ENCODE peak calls at places on chromosomes 13 and 19, in eight cellular contexts. A, R, F, J, Q, Z, G and Y are unnamed samples.

GRCh38 chr19:6590458-6591319 is at the start of gene CD70:
- DNase-seq in R (no peak), G (no peak), Q (no peak), A (no peak), J (no peak), Z (peak), F (no peak), Y (peak)

GRCh38 chr13:99352351-99353271 is 45.4 kb upstream of the GPR183 start:
- DNase-seq in A (no peak), F (no peak), Z (no peak), R (no peak), J (no peak), Q (no peak), G (no peak), Y (no peak)

GRCh38 chr13:51541809-51542258 is 42.4 kb upstream of the WDFY2 start:
- DNase-seq in F (no peak), A (peak), Z (no peak), Q (no peak), G (no peak), R (no peak), J (no peak), Y (no peak)

GRCh38 chr19:13839938-13840750 is 36.8 kb upstream of the NANOS3 start:
- DNase-seq in F (peak), G (no peak), Q (peak), Z (peak), A (no peak), J (no peak), R (peak), Y (no peak)

GRCh38 chr13:33723772-33724435 is 94.0 kb upstream of the RFC3 start:
- DNase-seq in R (peak), Z (peak), G (peak), F (peak), A (peak), J (peak), Q (peak), Y (peak)

GRCh38 chr13:48749699-48750473 is 96.2 kb downstream of the CYSLTR2 start:
- DNase-seq in R (peak), F (peak), Z (peak), Q (peak), G (peak), A (peak), J (peak), Y (peak)

GRCh38 chr19:2627319-2627829 is 75.1 kb downstream of the GNG7 start:
- DNase-seq in R (peak), J (peak), G (peak), A (peak), Z (no peak), Q (peak), F (peak), Y (peak)

GRCh38 chr13:43057653-43058317 is 34.4 kb downstream of the DNAJC15 start:
- DNase-seq in J (no peak), F (peak), Z (peak), G (peak), R (peak), Q (no peak), A (no peak), Y (peak)

GRCh38 chr13:74990992-74991391 is 491.0 kb downstream of the TBC1D4 start:
- DNase-seq in Z (no peak), F (no peak), J (no peak), Q (no peak), A (no peak), R (no peak), G (no peak), Y (no peak)

GRCh38 chr13:42076309-42076713 is 27.9 kb downstream of the DGKH start:
- DNase-seq in Q (no peak), Z (no peak), A (no peak), J (no peak), F (no peak), G (no peak), R (no peak), Y (no peak)

GRCh38 chr13:94416454-94417080 is 62.9 kb downstream of the DCT start:
- DNase-seq in G (no peak), J (no peak), Z (no peak), F (no peak), Q (peak), A (no peak), R (peak), Y (peak)

GRCh38 chr19:35879770-35880317 is 11.5 kb downstream of the APLP1 start:
- DNase-seq in Z (peak), F (peak), G (peak), Q (peak), A (peak), R (peak), J (peak), Y (peak)

GRCh38 chr13:94656766-94657165 is 55.1 kb downstream of the GPR180 start:
- DNase-seq in A (no peak), J (no peak), Z (no peak), Q (no peak), R (peak), F (no peak), G (no peak), Y (peak)

GRCh38 chr13:74024856-74025255 is 109.3 kb downstream of the KLF12 start:
- DNase-seq in G (no peak), Q (no peak), F (no peak), Z (no peak), R (no peak), A (no peak), J (no peak), Y (no peak)

GRCh38 chr13:62747629-62748028 is 1332.0 kb upstream of the PCDH20 start:
- DNase-seq in Z (no peak), F (no peak), R (no peak), Q (no peak), J (no peak), A (no peak), G (no peak), Y (no peak)

GRCh38 chr13:44382635-44383145 is 9.1 kb downstream of the SERP2 start:
- DNase-seq in Z (no peak), F (peak), J (no peak), Q (peak), R (no peak), A (no peak), G (no peak), Y (no peak)

GRCh38 chr19:40443131-40443929 is 805 bp downstream of the SERTAD3 start:
- DNase-seq in F (peak), J (peak), Q (peak), R (peak), Z (peak), A (peak), G (peak), Y (peak)

GRCh38 chr13:30049692-30050091 is 199.3 kb upstream of the UBL3 start:
- DNase-seq in F (peak), G (peak), R (no peak), Z (no peak), J (no peak), Q (no peak), A (no peak), Y (no peak)

GRCh38 chr13:102286326-102286725 is 115.5 kb downstream of the FGF14 start:
- DNase-seq in Z (no peak), J (no peak), A (no peak), Q (no peak), F (no peak), R (peak), G (no peak), Y (no peak)

GRCh38 chr19:2478324-2478755 is 2.4 kb downstream of the GADD45B start:
- DNase-seq in A (peak), Z (peak), F (peak), Q (peak), J (peak), R (peak), G (peak), Y (peak)

GRCh38 chr13:97401421-97401820 is 32.5 kb upstream of the RAP2A start:
- DNase-seq in Q (no peak), Z (no peak), J (no peak), G (no peak), A (no peak), F (no peak), R (no peak), Y (no peak)

GRCh38 chr19:52710538-52710937 is 24.3 kb downstream of the ZNF611 start:
- DNase-seq in J (no peak), A (no peak), G (no peak), F (no peak), Z (no peak), R (no peak), Q (no peak), Y (no peak)

GRCh38 chr19:47073574-47073973 is 25.1 kb upstream of the TMEM160 start:
- DNase-seq in Z (no peak), R (no peak), G (no peak), J (no peak), Q (no peak), A (no peak), F (no peak), Y (no peak)

GRCh38 chr13:73158851-73159250 is 100.0 kb downstream of the KLF5 start:
- DNase-seq in G (no peak), Z (no peak), J (no peak), A (no peak), F (no peak), Q (no peak), R (peak), Y (no peak)

GRCh38 chr19:55178781-55179569 is 1.1 kb downstream of the SYT5 start:
- DNase-seq in F (peak), Q (peak), J (no peak), Z (peak), R (peak), A (peak), G (peak), Y (peak)

GRCh38 chr19:14375055-14375581 is 6.1 kb upstream of the ADGRE5 start:
- DNase-seq in Z (peak), G (peak), J (no peak), Q (peak), A (no peak), F (peak), R (no peak), Y (peak)

GRCh38 chr19:2168619-2169424 is 5.1 kb downstream of the DOT1L start:
- DNase-seq in G (peak), A (peak), Z (peak), Q (peak), F (peak), J (peak), R (peak), Y (peak)

GRCh38 chr19:55552620-55553019 is 7.3 kb upstream of the SBK3 start:
- DNase-seq in Z (no peak), J (no peak), G (no peak), Q (no peak), R (peak), F (no peak), A (no peak), Y (no peak)

GRCh38 chr13:110503037-110503901 is 58.3 kb downstream of the RAB20 start:
- DNase-seq in F (peak), A (no peak), R (no peak), Q (no peak), Z (no peak), G (no peak), J (no peak), Y (peak)

GRCh38 chr13:90838561-90838960 is 508.9 kb upstream of the MIR17HG start:
- DNase-seq in J (no peak), G (no peak), R (no peak), A (no peak), Q (no peak), F (no peak), Z (no peak), Y (no peak)

GRCh38 chr13:90750021-90750420 is 597.5 kb upstream of the MIR17HG start:
- DNase-seq in J (no peak), R (no peak), G (no peak), Q (no peak), Z (no peak), A (no peak), F (no peak), Y (no peak)

GRCh38 chr19:6218497-6219146 is 61.2 kb downstream of the MLLT1 start:
- DNase-seq in G (peak), Z (peak), R (peak), J (peak), A (peak), Q (peak), F (peak), Y (peak)

GRCh38 chr19:16153582-16154336 is 10.3 kb downstream of the HSH2D start:
- DNase-seq in J (no peak), Z (no peak), F (no peak), G (no peak), A (no peak), Q (no peak), R (no peak), Y (peak)

GRCh38 chr19:40768936-40769335 is 6.4 kb upstream of the MIA start:
- DNase-seq in G (no peak), A (no peak), J (no peak), Z (no peak), R (no peak), Q (no peak), F (no peak), Y (no peak)

GRCh38 chr13:23129329-23129728 is 51.5 kb upstream of the SGCG start:
- DNase-seq in J (no peak), Q (no peak), F (no peak), Z (no peak), A (no peak), G (no peak), R (no peak), Y (no peak)

GRCh38 chr13:77267362-77267761 is 59.5 kb downstream of the MYCBP2 start:
- DNase-seq in R (peak), G (no peak), J (no peak), A (no peak), Z (no peak), Q (no peak), F (no peak), Y (no peak)

GRCh38 chr19:55158848-55159793 is 1.6 kb upstream of the TNNI3 start:
- DNase-seq in Q (no peak), R (peak), G (peak), Z (no peak), A (no peak), J (no peak), F (peak), Y (no peak)

GRCh38 chr19:47230122-47230920 is 678 bp downstream of the BBC3 start:
- DNase-seq in A (peak), G (no peak), Q (peak), J (peak), Z (peak), R (peak), F (peak), Y (peak)

GRCh38 chr19:21947775-21948174 is 63.0 kb downstream of the ZNF208 start:
- DNase-seq in F (no peak), A (no peak), Q (no peak), J (no peak), Z (no peak), R (peak), G (no peak), Y (peak)

GRCh38 chr19:1655131-1655981 is 2.9 kb upstream of the TCF3 start:
- DNase-seq in J (no peak), G (no peak), Z (no peak), A (no peak), R (no peak), Q (no peak), F (no peak), Y (no peak)

GRCh38 chr13:27960362-27961226 is 8.5 kb downstream of the CDX2 start:
- DNase-seq in G (peak), J (no peak), Z (no peak), R (peak), Q (peak), A (no peak), F (no peak), Y (peak)
- H3K4me3 ChIP-seq in G (peak), J (peak), Z (peak), R (no peak), Q (peak), A (no peak), F (peak), Y (peak)

GRCh38 chr13:60268203-60268555 is 104.5 kb upstream of the DIAPH3 start:
- DNase-seq in Q (no peak), R (no peak), A (no peak), Z (no peak), F (no peak), J (no peak), G (no peak), Y (no peak)

GRCh38 chr13:60261432-60262351 is 98.0 kb upstream of the DIAPH3 start:
- DNase-seq in Z (no peak), F (no peak), Q (peak), J (no peak), R (no peak), A (no peak), G (no peak), Y (no peak)

GRCh38 chr13:60265566-60265965 is 101.8 kb upstream of the DIAPH3 start:
- DNase-seq in Q (no peak), A (no peak), J (no peak), G (no peak), R (no peak), F (no peak), Z (no peak), Y (no peak)

DNA sequence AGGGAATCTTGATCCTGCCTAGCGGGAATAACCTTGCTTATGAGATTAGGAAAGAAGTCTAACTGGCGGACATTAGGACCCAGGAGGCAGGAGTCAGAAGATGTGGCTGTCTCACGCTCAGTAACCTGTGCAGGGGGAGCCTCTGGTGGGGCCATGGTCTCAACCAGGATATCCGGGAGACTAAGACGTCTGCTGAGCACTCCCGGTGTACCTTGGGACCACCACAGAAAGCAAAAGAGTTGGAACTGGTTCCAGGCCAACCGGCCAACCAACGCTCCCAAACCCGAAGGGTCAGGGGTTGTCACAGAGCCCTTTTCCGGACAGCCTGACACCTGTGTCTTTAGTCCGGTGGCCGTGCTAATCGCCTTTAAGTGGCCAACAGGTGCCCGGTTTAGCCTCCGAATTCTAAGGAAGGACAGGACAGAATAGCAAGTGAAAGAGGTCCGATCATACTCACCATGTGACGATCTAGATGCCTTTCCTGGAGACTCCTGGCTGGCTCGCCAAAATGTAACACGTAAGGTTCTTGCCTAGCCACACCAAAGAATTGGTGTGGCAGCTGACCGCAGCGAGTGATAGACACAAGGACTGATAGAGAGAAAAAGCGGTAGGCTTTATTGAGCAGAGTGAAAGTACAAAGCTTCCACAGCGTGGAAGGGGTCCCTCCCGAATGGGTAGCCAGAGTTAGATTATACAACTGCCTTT is 103.9 kb upstream of the DIAPH3 start:
- DNase-seq in A (no peak), R (peak), G (no peak), J (no peak), Z (peak), Q (peak), F (no peak), Y (no peak)
- TF ChIP-seq CTCF in A (no peak), R (no peak), G (no peak), J (no peak), Z (no peak), Q (no peak), F (no peak), Y (no peak)

GRCh38 chr13:39376088-39376487 is 226.9 kb downstream of the LHFPL6 start:
- DNase-seq in G (no peak), F (no peak), J (no peak), Z (no peak), R (no peak), Q (no peak), A (no peak), Y (no peak)

GRCh38 chr13:39378293-39378692 is 224.7 kb downstream of the LHFPL6 start:
- DNase-seq in R (no peak), Z (no peak), F (no peak), Q (no peak), G (no peak), J (no peak), A (no peak), Y (no peak)

GRCh38 chr13:39377699-39378098 is 225.3 kb downstream of the LHFPL6 start:
- DNase-seq in Q (no peak), R (no peak), G (no peak), J (no peak), F (no peak), Z (no peak), A (no peak), Y (no peak)

GRCh38 chr13:39373108-39373507 is 229.9 kb downstream of the LHFPL6 start:
- DNase-seq in G (no peak), J (no peak), Q (no peak), A (no peak), R (no peak), F (no peak), Z (no peak), Y (no peak)

DNA sequence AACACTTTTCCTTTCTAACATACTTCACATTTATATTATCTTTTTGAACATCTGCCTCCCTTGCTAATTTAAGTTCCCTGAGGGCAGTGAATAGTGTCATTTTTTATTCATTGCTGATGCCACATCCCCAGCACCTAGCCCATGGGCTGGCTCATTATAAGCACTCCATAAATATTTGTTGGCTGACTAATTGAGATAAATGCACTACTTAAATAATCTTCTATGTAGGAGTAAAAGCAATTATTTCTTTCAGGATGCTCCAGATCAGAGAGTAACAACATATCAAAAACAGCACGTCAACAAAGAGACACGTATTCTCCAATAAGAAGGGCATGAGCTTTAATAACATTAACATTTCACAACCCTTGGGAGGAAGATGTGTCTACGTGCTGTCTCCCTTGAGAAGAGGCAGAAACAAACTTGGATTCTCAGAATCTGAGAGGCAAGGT is 228.2 kb downstream of the LHFPL6 start:
- DNase-seq in J (no peak), G (no peak), F (no peak), Z (no peak), Q (no peak), R (no peak), A (no peak), Y (no peak)
- H3K4me3 ChIP-seq in J (no peak), G (no peak), F (no peak), Z (no peak), Q (no peak), R (no peak), A (no peak), Y (no peak)

GRCh38 chr19:12155324-12155723 is 1.2 kb downstream of the ZNF625 start:
- DNase-seq in A (no peak), R (peak), G (no peak), Q (no peak), F (no peak), Z (no peak), J (no peak), Y (no peak)

GRCh38 chr19:12159773-12160414 is 3.0 kb upstream of the ZNF136 start:
- DNase-seq in G (no peak), A (no peak), F (no peak), Z (no peak), J (no peak), Q (no peak), R (no peak), Y (no peak)

DNA sequence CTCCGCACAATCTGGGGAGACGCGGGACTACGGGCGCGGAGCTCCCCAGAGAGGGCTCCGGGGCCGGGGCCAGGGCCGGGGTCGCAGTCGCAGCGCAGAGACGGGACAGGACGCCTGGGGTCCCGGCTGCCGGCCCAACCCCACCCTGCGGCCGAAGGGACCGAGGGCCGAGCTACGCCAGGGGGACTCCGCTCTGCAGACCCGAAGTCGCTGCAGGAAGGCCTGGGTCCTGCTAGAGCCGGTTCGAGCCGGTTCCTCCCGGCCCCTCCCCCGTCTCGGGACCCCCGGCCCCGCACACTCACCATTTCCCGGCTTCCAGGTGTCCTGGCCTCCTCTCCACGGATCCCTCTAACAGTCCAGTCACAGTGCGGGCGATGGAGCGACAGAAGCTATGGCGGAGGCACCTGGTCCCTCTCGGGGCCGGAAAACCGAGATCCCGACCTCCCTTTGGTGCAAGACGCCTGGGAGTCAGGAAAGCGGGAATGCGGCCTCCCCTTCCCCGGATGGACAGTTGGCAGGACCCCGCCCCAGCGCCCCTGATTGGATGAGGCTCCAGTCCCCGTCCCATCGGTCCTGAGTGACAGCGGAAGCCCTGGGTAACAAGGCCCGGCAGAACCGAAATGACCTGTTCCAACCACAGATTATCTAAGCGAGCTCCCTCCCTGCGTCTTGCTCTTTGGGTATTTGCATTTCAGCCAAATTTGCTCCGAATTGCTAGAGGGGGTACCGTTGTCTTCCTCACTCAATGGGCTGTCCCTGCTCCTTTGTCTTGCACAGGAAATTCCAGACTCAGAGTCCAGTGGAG is at the start of gene ZNF625:
- DNase-seq in G (peak), F (peak), R (peak), Q (peak), Z (no peak), J (peak), A (peak), Y (peak)
- TF ChIP-seq CTCF in G (no peak), F (no peak), R (no peak), Q (no peak), Z (no peak), J (no peak), A (no peak), Y (no peak)